ENCODE peak calls at places on chromosome 5, in eight cellular contexts. Z is cardiac muscle cell; W is mammary epithelial cell; H is effector memory CD8-positive, alpha-beta T cell; M is ecto neural progenitor cell; B is epithelial cell of esophagus; L is ACHN; C is lung. R is an unnamed sample.

GRCh38 chr5:178415353-178415752 is 174.8 kb downstream of the COL23A1 start:
- DNase-seq in C (no peak), W (no peak), Z (no peak), M (peak; percentile 43), L (no peak), B (no peak), H (no peak), R (no peak)

GRCh38 chr5:115435776-115436712 is 108.5 kb downstream of the FEM1C start:
- DNase-seq in L (no peak), Z (no peak), W (peak; percentile 73), B (peak; percentile 74), M (no peak), H (no peak), C (no peak), R (no peak)

GRCh38 chr5:72085319-72085718 is 22.0 kb upstream of the MAP1B start:
- DNase-seq in C (no peak), L (no peak), H (no peak), Z (no peak), M (no peak), B (no peak), W (no peak), R (no peak)

GRCh38 chr5:136420168-136420916 is 55.0 kb upstream of the TRPC7 start:
- DNase-seq in Z (no peak), L (no peak), M (no peak), B (no peak), H (no peak), C (no peak), W (no peak), R (no peak)

GRCh38 chr5:34600118-34600493 is 56.0 kb upstream of the RAI14 start:
- DNase-seq in B (no peak), H (no peak), Z (no peak), M (no peak), C (no peak), L (no peak), W (no peak), R (no peak)

GRCh38 chr5:56766926-56767325 is 48.4 kb upstream of the MAP3K1 start:
- DNase-seq in C (no peak), W (no peak), Z (no peak), H (no peak), B (no peak), M (no peak), L (no peak), R (no peak)

GRCh38 chr5:159821541-159821940 is 94.7 kb upstream of the ADRA1B start:
- DNase-seq in W (no peak), B (no peak), L (no peak), M (no peak), Z (no peak), C (no peak), H (no peak), R (no peak)

GRCh38 chr5:170635706-170636105 is 131.9 kb downstream of the KCNIP1 start:
- DNase-seq in H (no peak), W (no peak), L (no peak), Z (no peak), B (no peak), M (no peak), C (no peak), R (no peak)

GRCh38 chr5:72597456-72597948 is 90.3 kb upstream of the ZNF366 start:
- DNase-seq in W (peak; percentile 60), B (peak; percentile 72), M (no peak), Z (peak; percentile 91), H (no peak), C (no peak), L (peak; percentile 13), R (peak; percentile 80)

GRCh38 chr5:12358371-12359090 is 454.3 kb upstream of the CTNND2 start:
- DNase-seq in Z (no peak), B (no peak), L (no peak), C (no peak), M (no peak), W (no peak), H (no peak), R (no peak)

GRCh38 chr5:14809369-14810144 is 62.0 kb downstream of the ANKH start:
- DNase-seq in W (peak; percentile 91), H (peak; percentile 40), C (peak; percentile 39), M (peak; percentile 12), B (peak; percentile 73), L (peak; percentile 78), Z (peak; percentile 79), R (peak; percentile 83)

GRCh38 chr5:173016621-173017046 is 33.1 kb downstream of the ATP6V0E1 start:
- DNase-seq in Z (peak; percentile 88), B (peak; percentile 61), C (no peak), H (no peak), W (peak; percentile 89), M (no peak), L (no peak), R (peak; percentile 88)

GRCh38 chr5:61732376-61732775 is 400.3 kb downstream of the ZSWIM6 start:
- DNase-seq in W (no peak), B (no peak), Z (peak; percentile 19), H (no peak), L (no peak), C (no peak), M (no peak), R (no peak)

GRCh38 chr5:106940986-106941385 is 729.8 kb downstream of the EFNA5 start:
- DNase-seq in B (peak; percentile 33), W (no peak), L (no peak), Z (no peak), M (no peak), C (no peak), H (no peak), R (peak; percentile 33)

GRCh38 chr5:131214828-131215227 is 44.1 kb downstream of the LYRM7 start:
- DNase-seq in C (no peak), W (no peak), H (no peak), Z (no peak), M (no peak), B (no peak), L (no peak), R (no peak)

GRCh38 chr5:4130819-4131218 is 535.2 kb downstream of the IRX1 start:
- DNase-seq in L (no peak), W (no peak), M (no peak), B (no peak), Z (no peak), H (no peak), C (no peak), R (no peak)

GRCh38 chr5:172659909-172660628 is 19.0 kb downstream of the NEURL1B start:
- DNase-seq in Z (peak; percentile 75), M (peak; percentile 70), W (peak; percentile 54), H (no peak), B (peak; percentile 80), C (peak; percentile 60), L (no peak), R (no peak)

GRCh38 chr5:123874600-123875201 is 362.7 kb downstream of the CSNK1G3 start:
- DNase-seq in C (no peak), B (no peak), M (peak; percentile 51), H (no peak), W (no peak), L (peak; percentile 30), Z (peak; percentile 90), R (peak; percentile 91)

GRCh38 chr5:139671096-139671841 is 23.1 kb downstream of the CXXC5 start:
- DNase-seq in Z (peak; percentile 68), H (no peak), M (peak; percentile 69), W (peak; percentile 66), L (no peak), C (no peak), B (peak; percentile 35), R (no peak)

GRCh38 chr5:76604838-76605237 is 18.4 kb downstream of the F2RL2 start:
- DNase-seq in H (no peak), Z (peak; percentile 51), C (no peak), W (no peak), B (peak; percentile 36), L (no peak), M (no peak), R (peak; percentile 56)

GRCh38 chr5:40866844-40867243 is 25.7 kb downstream of the CARD6 start:
- DNase-seq in B (no peak), L (no peak), C (no peak), Z (no peak), M (no peak), H (no peak), W (no peak), R (no peak)

GRCh38 chr5:168291961-168292782 is 727 bp downstream of the WWC1 start:
- DNase-seq in Z (peak; percentile 13), B (no peak), L (no peak), C (no peak), W (no peak), H (no peak), M (peak; percentile 74), R (no peak)

GRCh38 chr5:114065942-114066341 is 295.9 kb upstream of the KCNN2 start:
- DNase-seq in C (no peak), L (no peak), B (no peak), W (no peak), H (no peak), M (no peak), Z (no peak), R (no peak)

GRCh38 chr5:7537573-7537972 is 141.6 kb downstream of the ADCY2 start:
- DNase-seq in W (no peak), M (no peak), L (no peak), Z (no peak), B (no peak), C (no peak), H (no peak), R (no peak)

GRCh38 chr5:133977161-133977787 is 8.8 kb upstream of the C5orf15 start:
- DNase-seq in C (no peak), Z (no peak), M (no peak), L (no peak), H (no peak), B (no peak), W (no peak), R (no peak)

GRCh38 chr5:137176126-137176525 is 323.0 kb downstream of the SPOCK1 start:
- DNase-seq in H (no peak), L (no peak), C (no peak), Z (no peak), W (no peak), B (no peak), M (no peak), R (no peak)

GRCh38 chr5:95619518-95620029 is 313 bp upstream of the GPR150 start:
- DNase-seq in H (no peak), M (no peak), W (no peak), L (no peak), B (no peak), Z (no peak), C (no peak), R (no peak)

GRCh38 chr5:170923910-170924620 is 62.2 kb downstream of the RANBP17 start:
- DNase-seq in H (no peak), L (no peak), C (no peak), B (peak; percentile 48), Z (no peak), W (no peak), M (no peak), R (no peak)

R was measured in renal cortical epithelial cell.